ENCODE peak calls at places on chromosomes 1 and 21, in seven cellular contexts. H, Z, D, S, U, L and Y are unnamed samples.

GRCh38 chr1:223129229-223129851 is 13.7 kb downstream of the TLR5 start:
- DNase-seq in H (peak; percentile 88), Z (no peak), D (peak; percentile 80), S (peak; percentile 60), U (peak; percentile 61), L (peak; percentile 6), Y (no peak)

GRCh38 chr1:152884966-152885624 is 7.0 kb downstream of the SMCP start:
- DNase-seq in H (no peak), Z (no peak), D (no peak), S (no peak), U (no peak), L (no peak), Y (no peak)

GRCh38 chr1:14113841-14114567 is 414.0 kb downstream of the PRDM2 start:
- DNase-seq in H (peak; percentile 80), Z (peak; percentile 50), D (peak; percentile 31), S (no peak), U (peak; percentile 16), L (peak; percentile 6), Y (peak; percentile 28)

GRCh38 chr1:38858833-38859560 is 575 bp downstream of the RRAGC start:
- DNase-seq in H (no peak), Z (no peak), D (peak; percentile 52), S (peak; percentile 47), U (peak; percentile 18), L (no peak), Y (peak; percentile 75)

GRCh38 chr21:18477059-18477458 is 73.5 kb upstream of the TMPRSS15 start:
- DNase-seq in H (no peak), Z (no peak), D (no peak), S (no peak), U (no peak), L (no peak), Y (no peak)

GRCh38 chr1:178649582-178650350 is 75.3 kb upstream of the RALGPS2 start:
- DNase-seq in H (no peak), Z (no peak), D (no peak), S (no peak), U (no peak), L (no peak), Y (no peak)

GRCh38 chr1:228862542-228863505 is 127.5 kb downstream of the RHOU start:
- DNase-seq in H (no peak), Z (no peak), D (no peak), S (no peak), U (no peak), L (no peak), Y (no peak)

GRCh38 chr1:63323866-63324778 is 1.8 kb downstream of the FOXD3 start:
- DNase-seq in H (peak; percentile 49), Z (no peak), D (no peak), S (no peak), U (peak; percentile 5), L (no peak), Y (no peak)

GRCh38 chr1:161244888-161245287 is 6.9 kb upstream of the NR1I3 start:
- DNase-seq in H (no peak), Z (no peak), D (no peak), S (no peak), U (no peak), L (no peak), Y (no peak)